ENCODE peak calls at places on chromosome 12, in four cellular contexts. One of them, this sample, is unnamed.

GRCh38 chr12:6065131-6065871 is 59.2 kb downstream of the VWF start:
- DNase-seq in activated naive CD4-positive, alpha-beta T cell: no peak
- DNase-seq in AG08396: no peak
- DNase-seq in HCEC 1CT: no peak
- DNase-seq in this sample: no peak

GRCh38 chr12:57875753-57876547 is 29.4 kb upstream of the CTDSP2 start:
- DNase-seq in activated naive CD4-positive, alpha-beta T cell: no peak
- DNase-seq in AG08396: no peak
- DNase-seq in HCEC 1CT: no peak
- DNase-seq in this sample: no peak

GRCh38 chr12:116200812-116201211 is 76.7 kb downstream of the MED13L start:
- DNase-seq in AG08396: no peak
- DNase-seq in HCEC 1CT: peak
- DNase-seq in activated naive CD4-positive, alpha-beta T cell: no peak
- DNase-seq in this sample: no peak

GRCh38 chr12:27622436-27623185 is 73.6 kb upstream of the REP15 start:
- DNase-seq in HCEC 1CT: no peak
- DNase-seq in activated naive CD4-positive, alpha-beta T cell: no peak
- DNase-seq in AG08396: no peak
- DNase-seq in this sample: no peak

GRCh38 chr12:132484891-132485441 is 5.0 kb upstream of the FBRSL1 start:
- DNase-seq in HCEC 1CT: no peak
- DNase-seq in AG08396: no peak
- DNase-seq in activated naive CD4-positive, alpha-beta T cell: no peak
- DNase-seq in this sample: no peak

GRCh38 chr12:123512838-123513665 is 20.5 kb downstream of the RILPL1 start:
- DNase-seq in activated naive CD4-positive, alpha-beta T cell: no peak
- DNase-seq in HCEC 1CT: no peak
- DNase-seq in AG08396: no peak
- DNase-seq in this sample: no peak

GRCh38 chr12:16171348-16171747 is 106.1 kb downstream of the SLC15A5 start:
- DNase-seq in AG08396: no peak
- DNase-seq in HCEC 1CT: no peak
- DNase-seq in activated naive CD4-positive, alpha-beta T cell: no peak
- DNase-seq in this sample: no peak

GRCh38 chr12:46507766-46508165 is 135.2 kb upstream of the SLC38A2 start:
- DNase-seq in HCEC 1CT: no peak
- DNase-seq in activated naive CD4-positive, alpha-beta T cell: no peak
- DNase-seq in AG08396: no peak
- DNase-seq in this sample: no peak

GRCh38 chr12:54981796-54982195 is 2.8 kb downstream of the TESPA1 start:
- DNase-seq in AG08396: no peak
- DNase-seq in activated naive CD4-positive, alpha-beta T cell: no peak
- DNase-seq in HCEC 1CT: no peak
- DNase-seq in this sample: no peak

GRCh38 chr12:93198086-93198485 is 179.6 kb upstream of the NUDT4 start:
- DNase-seq in HCEC 1CT: peak
- DNase-seq in AG08396: peak
- DNase-seq in activated naive CD4-positive, alpha-beta T cell: no peak
- DNase-seq in this sample: peak

GRCh38 chr12:15532364-15532977 is 210.2 kb downstream of the PTPRO start:
- DNase-seq in activated naive CD4-positive, alpha-beta T cell: peak
- DNase-seq in AG08396: peak
- DNase-seq in HCEC 1CT: peak
- DNase-seq in this sample: peak

GRCh38 chr12:13154851-13155250 is 41.7 kb upstream of the EMP1 start:
- DNase-seq in activated naive CD4-positive, alpha-beta T cell: no peak
- DNase-seq in AG08396: no peak
- DNase-seq in HCEC 1CT: no peak
- DNase-seq in this sample: no peak

GRCh38 chr12:55681142-55682077 is 26.3 kb downstream of the ITGA7 start:
- DNase-seq in HCEC 1CT: peak
- DNase-seq in activated naive CD4-positive, alpha-beta T cell: no peak
- DNase-seq in AG08396: peak
- DNase-seq in this sample: peak